ENCODE peak calls at places on chromosomes 5 and 9, in four cellular contexts. One of them, this sample, is unnamed.

GRCh38 chr9:94867842-94868312 is 141.4 kb downstream of the AOPEP start:
- DNase-seq in K562: no peak
- DNase-seq in GM12878: no peak
- DNase-seq in tibial nerve: no peak
- DNase-seq in this sample: no peak

GRCh38 chr9:272251-273213 is 57.9 kb downstream of the DOCK8 start:
- DNase-seq in K562: peak; percentile 58
- DNase-seq in GM12878: peak; percentile 89
- DNase-seq in tibial nerve: peak; percentile 35
- DNase-seq in this sample: peak; percentile 41

GRCh38 chr5:104018299-104018698 is 455.7 kb upstream of the NUDT12 start:
- DNase-seq in K562: no peak
- DNase-seq in GM12878: no peak
- DNase-seq in tibial nerve: no peak
- DNase-seq in this sample: no peak

GRCh38 chr5:8458038-8458383 is 589.1 kb downstream of the MTRR start:
- DNase-seq in K562: peak; percentile 26
- DNase-seq in GM12878: no peak
- DNase-seq in tibial nerve: no peak
- DNase-seq in this sample: no peak

GRCh38 chr5:113140837-113141661 is 164.5 kb downstream of the DCP2 start:
- DNase-seq in K562: no peak
- DNase-seq in GM12878: no peak
- DNase-seq in tibial nerve: peak; percentile 42
- DNase-seq in this sample: no peak

GRCh38 chr5:8456846-8457186 is 587.9 kb downstream of the MTRR start:
- DNase-seq in K562: no peak
- DNase-seq in GM12878: no peak
- DNase-seq in tibial nerve: no peak
- DNase-seq in this sample: no peak

GRCh38 chr9:84271887-84272556 is 68.5 kb downstream of the SLC28A3 start:
- DNase-seq in K562: no peak
- DNase-seq in GM12878: no peak
- DNase-seq in tibial nerve: no peak
- DNase-seq in this sample: no peak

GRCh38 chr9:113380869-113381378 is 4.1 kb upstream of the HDHD3 start:
- DNase-seq in K562: no peak
- DNase-seq in GM12878: peak; percentile 77
- DNase-seq in tibial nerve: no peak
- DNase-seq in this sample: no peak

GRCh38 chr5:178832618-178833201 is 27.0 kb upstream of the ZNF354B start:
- DNase-seq in K562: peak; percentile 81
- DNase-seq in GM12878: no peak
- DNase-seq in tibial nerve: no peak
- DNase-seq in this sample: no peak

GRCh38 chr5:120293796-120294195 is 170.3 kb upstream of the PRR16 start:
- DNase-seq in K562: no peak
- DNase-seq in GM12878: no peak
- DNase-seq in tibial nerve: no peak
- DNase-seq in this sample: no peak

GRCh38 chr9:107635803-107636174 is 146.2 kb upstream of the KLF4 start:
- DNase-seq in K562: no peak
- DNase-seq in GM12878: no peak
- DNase-seq in tibial nerve: no peak
- DNase-seq in this sample: no peak

GRCh38 chr5:133512896-133513295 is 99.4 kb downstream of the FSTL4 start:
- DNase-seq in K562: no peak
- DNase-seq in GM12878: no peak
- DNase-seq in tibial nerve: no peak
- DNase-seq in this sample: no peak

GRCh38 chr9:134725605-134725940 is 84.0 kb downstream of the COL5A1 start:
- DNase-seq in K562: no peak
- DNase-seq in GM12878: no peak
- DNase-seq in tibial nerve: no peak
- DNase-seq in this sample: no peak

DNA sequence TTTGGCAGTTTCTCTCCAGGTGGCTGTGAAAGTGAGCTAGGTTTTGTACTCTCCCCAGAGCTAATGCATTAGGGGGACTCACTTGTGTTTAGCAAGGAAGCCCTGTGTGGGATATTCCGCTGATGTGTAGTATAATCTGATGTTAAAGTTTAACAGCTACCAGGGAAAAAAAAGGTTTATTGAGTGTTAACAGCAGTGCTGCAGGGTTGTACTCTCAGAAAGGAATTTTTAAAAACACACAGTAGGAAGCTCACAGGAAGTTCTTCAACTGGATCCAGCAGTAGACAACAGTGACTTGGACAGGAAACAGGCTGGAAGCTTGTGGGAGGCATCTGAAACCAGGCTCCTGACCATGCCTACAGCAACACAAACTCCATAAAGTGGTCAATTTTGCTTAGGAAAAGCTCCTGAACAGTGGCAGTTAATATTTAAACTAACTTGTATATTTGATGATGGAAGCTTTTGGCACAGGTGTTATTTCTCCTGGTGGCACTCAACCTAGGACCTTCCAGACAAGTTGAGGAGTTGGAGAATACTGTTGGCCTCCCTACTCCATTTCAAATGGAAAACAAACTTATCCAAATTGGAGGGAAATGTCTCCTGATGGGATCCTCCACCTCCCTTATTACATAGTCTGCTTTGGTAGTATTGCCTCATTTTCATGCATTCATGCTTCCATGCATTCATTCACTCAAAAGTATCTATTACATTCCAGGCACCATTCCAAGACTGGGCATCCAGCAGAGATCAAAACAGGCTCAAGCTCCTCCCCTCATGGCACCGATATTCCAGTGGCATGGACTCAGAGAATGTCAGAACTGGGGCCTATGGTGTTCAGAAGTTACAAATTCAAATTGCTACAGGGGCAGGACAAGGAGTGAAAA is 54.7 kb downstream of the FOXD1 start:
- DNase-seq in K562: no peak
- DNase-seq in GM12878: no peak
- DNase-seq in tibial nerve: no peak
- DNase-seq in this sample: no peak
- TF ChIP-seq EP300 in K562: no peak
- TF ChIP-seq EP300 in GM12878: no peak
- TF ChIP-seq EP300 in tibial nerve: no peak
- TF ChIP-seq EP300 in this sample: no peak

GRCh38 chr9:136994885-136995224 is 1.5 kb downstream of the CLIC3 start:
- DNase-seq in K562: no peak
- DNase-seq in GM12878: no peak
- DNase-seq in tibial nerve: no peak
- DNase-seq in this sample: no peak

GRCh38 chr9:136995370-136995769 is 998 bp downstream of the CLIC3 start:
- DNase-seq in K562: no peak
- DNase-seq in GM12878: no peak
- DNase-seq in tibial nerve: no peak
- DNase-seq in this sample: no peak

GRCh38 chr9:136992819-136993369 is 672 bp downstream of the PAXX start:
- DNase-seq in K562: no peak
- DNase-seq in GM12878: no peak
- DNase-seq in tibial nerve: no peak
- DNase-seq in this sample: no peak

GRCh38 chr9:136995772-136996308 is 528 bp downstream of the CLIC3 start:
- DNase-seq in K562: no peak
- DNase-seq in GM12878: no peak
- DNase-seq in tibial nerve: no peak
- DNase-seq in this sample: peak; percentile 61

GRCh38 chr9:136994180-136994884 is 2.0 kb downstream of the CLIC3 start:
- DNase-seq in K562: no peak
- DNase-seq in GM12878: no peak
- DNase-seq in tibial nerve: no peak
- DNase-seq in this sample: no peak
- H3K27ac ChIP-seq in K562: no peak overlapping the region
- H3K27ac ChIP-seq in GM12878: no peak overlapping the region
- H3K27ac ChIP-seq in tibial nerve: peak overlapping the region; percentile 63
- H3K27ac ChIP-seq in this sample: no peak overlapping the region

DNA sequence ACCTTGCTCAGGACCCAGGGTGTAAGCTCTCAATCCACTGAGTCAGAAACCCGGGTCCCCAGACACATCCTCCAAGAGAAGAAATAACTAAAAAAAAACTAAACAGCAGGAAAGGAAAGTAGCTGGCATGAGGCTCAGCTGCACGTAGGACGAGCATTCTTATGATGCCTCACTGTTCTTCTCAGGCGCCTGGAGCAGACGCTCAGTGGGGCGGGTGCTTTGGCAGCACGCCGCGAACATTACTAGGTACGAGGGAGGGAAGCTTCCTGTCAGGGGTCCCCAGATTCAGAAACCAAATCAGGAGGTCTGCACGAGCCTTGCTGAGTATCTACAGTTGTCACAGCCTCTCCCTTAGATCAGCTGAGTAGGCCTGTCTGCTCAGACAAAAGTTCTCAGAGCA is 85.8 kb downstream of the SECISBP2 start:
- DNase-seq in K562: no peak
- DNase-seq in GM12878: no peak
- DNase-seq in tibial nerve: no peak
- DNase-seq in this sample: no peak
- H3K4me1 ChIP-seq in K562: no peaks in the 10 kb centered on the region
- H3K4me1 ChIP-seq in GM12878: peaks cover 74% of the 10 kb centered on the region
- H3K4me1 ChIP-seq in tibial nerve: no peaks in the 10 kb centered on the region
- H3K4me1 ChIP-seq in this sample: no peaks in the 10 kb centered on the region

GRCh38 chr5:39395521-39395920 is 29.3 kb downstream of the DAB2 start:
- DNase-seq in K562: no peak
- DNase-seq in GM12878: no peak
- DNase-seq in tibial nerve: no peak
- DNase-seq in this sample: no peak

GRCh38 chr5:39394946-39395345 is 29.8 kb downstream of the DAB2 start:
- DNase-seq in K562: no peak
- DNase-seq in GM12878: no peak
- DNase-seq in tibial nerve: no peak
- DNase-seq in this sample: no peak

GRCh38 chr5:39400711-39401385 is 23.9 kb downstream of the DAB2 start:
- DNase-seq in K562: no peak
- DNase-seq in GM12878: no peak
- DNase-seq in tibial nerve: no peak
- DNase-seq in this sample: no peak

GRCh38 chr5:39399135-39400036 is 25.4 kb downstream of the DAB2 start:
- DNase-seq in K562: peak; percentile 73
- DNase-seq in GM12878: no peak
- DNase-seq in tibial nerve: peak; percentile 66
- DNase-seq in this sample: no peak
- TF ChIP-seq EP300 in K562: peak; percentile 92
- TF ChIP-seq EP300 in GM12878: no peak
- TF ChIP-seq EP300 in tibial nerve: peak; percentile 47
- TF ChIP-seq EP300 in this sample: no peak

GRCh38 chr9:115922441-115922840 is 231.2 kb upstream of the PAPPA start:
- DNase-seq in K562: no peak
- DNase-seq in GM12878: no peak
- DNase-seq in tibial nerve: no peak
- DNase-seq in this sample: no peak
- H3K27ac ChIP-seq in K562: no peak overlapping the region
- H3K27ac ChIP-seq in GM12878: no peak overlapping the region
- H3K27ac ChIP-seq in tibial nerve: no peak overlapping the region
- H3K27ac ChIP-seq in this sample: no peak overlapping the region